ENCODE peak calls at places on chromosome 20, in ten cellular contexts. Z is activated CD8-positive, alpha-beta memory T cell treated with anti-CD3 and anti-CD28 coated beads, Interleukin-2, amount 50 U/mL, for 48 hours; I is NCI-H82; E is NCI-H1417; U is ELR; R is mesendoderm; O is endothelial cell; L is ureter; M is fibroblast of the aortic adventitia; T is activated effector memory CD4-positive, alpha-beta T cell treated with anti-CD3 and anti-CD28 coated beads, Interleukin-2, amount 50 U/mL, for 16 hours. H is an unnamed sample.

GRCh38 chr20:48609491-48609978 is 218.3 kb downstream of the PREX1 start:
- DNase-seq in I (no peak), L (peak), M (no peak), U (no peak), O (no peak), R (no peak), Z (peak), E (no peak), T (no peak), H (no peak)

GRCh38 chr20:31595654-31596411 is 9.3 kb upstream of the ID1 start:
- DNase-seq in O (no peak), T (no peak), L (peak), I (no peak), Z (no peak), M (peak), R (peak), E (no peak), U (peak), H (no peak)

GRCh38 chr20:57719951-57720350 is 10.1 kb upstream of the PMEPA1 start:
- DNase-seq in T (no peak), R (no peak), M (no peak), U (no peak), O (no peak), I (no peak), Z (no peak), L (no peak), E (no peak), H (no peak)

GRCh38 chr20:9166153-9166780 is 97.4 kb downstream of the PLCB4 start:
- DNase-seq in U (no peak), O (no peak), Z (no peak), M (no peak), R (no peak), I (no peak), E (no peak), T (no peak), L (no peak), H (no peak)

GRCh38 chr20:258963-259362 is 1.4 kb downstream of the DEFB132 start:
- DNase-seq in M (peak), T (no peak), U (peak), L (no peak), I (peak), E (peak), Z (no peak), O (no peak), R (peak), H (peak)

GRCh38 chr20:32626859-32627636 is 41.9 kb upstream of the NOL4L start:
- DNase-seq in R (no peak), U (no peak), L (no peak), E (peak), I (no peak), O (no peak), T (no peak), M (no peak), Z (no peak), H (no peak)

GRCh38 chr20:63223826-63224207 is 7.9 kb upstream of the YTHDF1 start:
- DNase-seq in M (no peak), T (no peak), Z (no peak), L (no peak), U (no peak), E (no peak), O (no peak), I (no peak), R (no peak), H (no peak)

GRCh38 chr20:57662313-57663240 is 42.4 kb upstream of the ZBP1 start:
- DNase-seq in O (no peak), R (no peak), L (peak), U (no peak), Z (no peak), M (no peak), T (peak), I (no peak), E (no peak), H (no peak)

GRCh38 chr20:2706688-2707352 is 14.2 kb downstream of the EBF4 start:
- DNase-seq in M (no peak), E (no peak), Z (peak), R (no peak), U (no peak), T (peak), L (peak), O (no peak), I (no peak), H (no peak)

GRCh38 chr20:58524814-58525213 is 9.6 kb upstream of the APCDD1L start:
- DNase-seq in E (no peak), R (no peak), I (no peak), L (peak), Z (no peak), M (peak), O (no peak), U (peak), T (no peak), H (no peak)

GRCh38 chr20:11379257-11380011 is 538.3 kb upstream of the BTBD3 start:
- DNase-seq in Z (no peak), L (no peak), I (peak), U (no peak), E (peak), T (no peak), R (peak), M (no peak), O (no peak), H (no peak)

GRCh38 chr20:63290677-63291472 is 2.1 kb upstream of the COL20A1 start:
- DNase-seq in M (peak), U (peak), I (peak), O (peak), E (no peak), Z (peak), T (peak), R (peak), L (no peak), H (peak)

GRCh38 chr20:6828794-6829423 is 61.4 kb downstream of the BMP2 start:
- DNase-seq in E (peak), L (peak), T (no peak), O (peak), Z (peak), R (peak), I (peak), M (peak), U (peak), H (peak)

GRCh38 chr20:58192065-58192464 is 36.4 kb downstream of the ANKRD60 start:
- DNase-seq in U (no peak), M (no peak), E (no peak), T (no peak), L (no peak), R (no peak), I (no peak), Z (no peak), O (no peak), H (no peak)

GRCh38 chr20:1209447-1210387 is 6.5 kb downstream of the C20orf202 start:
- DNase-seq in U (peak), E (peak), I (no peak), M (peak), T (no peak), L (no peak), Z (no peak), O (no peak), R (peak), H (no peak)

GRCh38 chr20:36467076-36467999 is 74.0 kb upstream of the MYL9 start:
- DNase-seq in I (peak), U (peak), R (no peak), M (peak), T (peak), E (peak), O (no peak), L (peak), Z (no peak), H (peak)

GRCh38 chr20:13638162-13638495 is 603 bp downstream of the TASP1 start:
- DNase-seq in E (peak), T (no peak), U (no peak), Z (no peak), L (no peak), M (peak), R (peak), I (peak), O (no peak), H (no peak)

GRCh38 chr20:18727032-18727508 is 86.5 kb upstream of the SCP2D1 start:
- DNase-seq in L (no peak), I (no peak), M (no peak), R (peak), Z (no peak), T (no peak), O (no peak), E (peak), U (peak), H (no peak)

GRCh38 chr20:37995856-37996625 is 37.2 kb downstream of the TTI1 start:
- DNase-seq in I (no peak), E (no peak), Z (no peak), L (no peak), R (no peak), M (no peak), U (no peak), O (no peak), T (no peak), H (no peak)

GRCh38 chr20:39010496-39010895 is 48.4 kb downstream of the DHX35 start:
- DNase-seq in Z (no peak), E (peak), O (no peak), R (peak), T (no peak), M (no peak), U (no peak), I (no peak), L (no peak), H (no peak)

GRCh38 chr20:54122189-54122588 is 51.6 kb downstream of the CYP24A1 start:
- DNase-seq in I (no peak), T (no peak), O (no peak), Z (no peak), M (peak), E (no peak), L (no peak), U (peak), R (no peak), H (no peak)

GRCh38 chr20:1816384-1817381 is 78.5 kb upstream of the SIRPA start:
- DNase-seq in I (no peak), M (peak), L (peak), T (peak), U (peak), Z (no peak), E (peak), O (no peak), R (no peak), H (no peak)